ENCODE peak calls at places on chromosome 7, in nine cellular contexts. M is activated naive CD4-positive, alpha-beta T cell; V is NCI-H1436 treated with DMSO at 0.1 percent for 48 hours; P is stimulated activated naive CD4-positive, alpha-beta T cell treated with Interleukin-2 at 50 U/mL for 16 hours; H is non-pigmented ciliary epithelial cell; D is NCI-H748 treated with DMSO at 0.1 percent for 48 hours; R is A549; T is Kasumi-1; O is H9. A is an unnamed sample.

GRCh38 chr7:131103997-131104396 is 223.7 kb upstream of the MKLN1 start:
- DNase-seq in O (no peak), T (no peak), M (no peak), P (no peak), H (no peak), V (no peak), D (no peak), R (no peak), A (no peak)

GRCh38 chr7:121994625-121995410 is 121.9 kb downstream of the PTPRZ1 start:
- DNase-seq in T (peak), H (peak), P (peak), O (peak), V (peak), M (no peak), D (peak), R (peak), A (peak)

GRCh38 chr7:128879939-128880746 is 17.5 kb downstream of the ATP6V1F start:
- DNase-seq in M (no peak), V (no peak), R (peak), P (no peak), D (peak), O (peak), T (peak), H (no peak), A (peak)

GRCh38 chr7:96178581-96178980 is 143.3 kb downstream of the SLC25A13 start:
- DNase-seq in T (no peak), M (no peak), V (no peak), H (no peak), D (no peak), O (no peak), P (no peak), R (no peak), A (no peak)

GRCh38 chr7:138077809-138078208 is 1.6 kb downstream of the AKR1D1 start:
- DNase-seq in P (no peak), M (no peak), H (no peak), R (no peak), T (no peak), O (no peak), D (no peak), V (no peak), A (no peak)

GRCh38 chr7:30164567-30164966 is 29.8 kb downstream of the MTURN start:
- DNase-seq in R (peak), O (no peak), H (no peak), V (peak), T (peak), D (peak), M (no peak), P (no peak), A (peak)

GRCh38 chr7:74365320-74366022 is 76.3 kb downstream of the CLIP2 start:
- DNase-seq in P (no peak), T (peak), D (peak), H (no peak), O (peak), M (no peak), V (no peak), R (peak), A (peak)

GRCh38 chr7:102927303-102927933 is 14.6 kb downstream of the LRRC17 start:
- DNase-seq in D (no peak), M (no peak), H (no peak), R (no peak), V (no peak), O (no peak), T (no peak), P (no peak), A (no peak)

GRCh38 chr7:26696978-26697377 is 167.4 kb downstream of the SKAP2 start:
- DNase-seq in T (no peak), D (no peak), H (no peak), V (no peak), M (no peak), P (no peak), R (no peak), O (no peak), A (no peak)

GRCh38 chr7:13915891-13916290 is 73.6 kb downstream of the ETV1 start:
- DNase-seq in T (no peak), H (no peak), M (no peak), P (no peak), V (no peak), D (no peak), R (no peak), O (no peak), A (no peak)

GRCh38 chr7:65475734-65476319 is 102.2 kb downstream of the ZNF92 start:
- DNase-seq in M (no peak), H (no peak), D (no peak), O (no peak), R (no peak), T (no peak), P (no peak), V (no peak), A (peak)

GRCh38 chr7:151693140-151693539 is 173.4 kb upstream of the RHEB start:
- DNase-seq in M (no peak), R (no peak), H (no peak), T (no peak), D (no peak), V (no peak), O (no peak), P (no peak), A (no peak)

GRCh38 chr7:68770649-68771048 is 827.6 kb upstream of the AUTS2 start:
- DNase-seq in P (no peak), R (no peak), D (peak), O (no peak), M (no peak), V (no peak), H (no peak), T (no peak), A (no peak)

GRCh38 chr7:107446531-107446930 is 23.3 kb upstream of the GPR22 start:
- DNase-seq in D (no peak), O (no peak), P (no peak), R (no peak), M (no peak), T (no peak), H (peak), V (no peak), A (no peak)

GRCh38 chr7:105304040-105304895 is 84.5 kb downstream of the SRPK2 start:
- DNase-seq in V (no peak), P (peak), T (no peak), D (no peak), H (peak), M (no peak), O (no peak), R (peak), A (no peak)

GRCh38 chr7:29350351-29350750 is 155.8 kb downstream of the CHN2 start:
- DNase-seq in P (no peak), T (no peak), R (no peak), V (no peak), H (no peak), D (peak), M (no peak), O (no peak), A (no peak)

GRCh38 chr7:132465516-132465915 is 110.8 kb downstream of the PLXNA4 start:
- DNase-seq in T (no peak), V (no peak), D (no peak), P (no peak), H (no peak), M (no peak), O (no peak), R (no peak), A (peak)

GRCh38 chr7:76317782-76318487 is 15.5 kb downstream of the HSPB1 start:
- DNase-seq in V (peak), T (peak), P (peak), O (peak), M (peak), R (peak), H (no peak), D (peak), A (peak)

GRCh38 chr7:149625339-149625946 is 127.8 kb upstream of the ZNF746 start:
- DNase-seq in V (no peak), P (peak), D (peak), R (peak), O (peak), M (peak), H (no peak), T (peak), A (peak)

GRCh38 chr7:5597772-5598171 is 174.1 kb upstream of the TNRC18 start:
- DNase-seq in T (no peak), M (no peak), O (no peak), H (no peak), D (no peak), P (no peak), R (no peak), V (no peak), A (no peak)

GRCh38 chr7:116511552-116512523 is 12.3 kb downstream of the CAV2 start:
- DNase-seq in P (no peak), D (peak), T (peak), R (peak), O (no peak), H (no peak), V (no peak), M (no peak), A (peak)

GRCh38 chr7:137904826-137905225 is 58.1 kb upstream of the DGKI start:
- DNase-seq in P (no peak), M (no peak), H (no peak), D (no peak), R (no peak), T (peak), V (no peak), O (no peak), A (no peak)

GRCh38 chr7:66837007-66837406 is 84.0 kb upstream of the TMEM248 start:
- DNase-seq in R (peak), H (no peak), V (no peak), M (no peak), P (no peak), T (peak), O (peak), D (no peak), A (peak)

GRCh38 chr7:36308031-36308430 is 81.6 kb upstream of the ANLN start:
- DNase-seq in P (no peak), M (no peak), H (no peak), R (no peak), O (no peak), D (no peak), V (no peak), T (no peak), A (no peak)

GRCh38 chr7:13911920-13912319 is 77.5 kb downstream of the ETV1 start:
- DNase-seq in P (no peak), O (no peak), H (no peak), V (no peak), T (no peak), R (no peak), D (no peak), M (no peak), A (peak)

GRCh38 chr7:150340024-150340749 is 1.2 kb downstream of the RARRES2 start:
- DNase-seq in P (no peak), T (no peak), R (no peak), D (no peak), V (no peak), M (no peak), H (no peak), O (no peak), A (no peak)

GRCh38 chr7:136336932-136337331 is 359.8 kb upstream of the MTPN start:
- DNase-seq in D (no peak), P (no peak), O (no peak), T (no peak), V (no peak), M (no peak), R (no peak), H (no peak), A (no peak)

GRCh38 chr7:32609463-32609862 is 114.2 kb downstream of the AVL9 start:
- DNase-seq in P (no peak), V (no peak), O (no peak), D (no peak), R (no peak), H (no peak), T (no peak), M (no peak), A (no peak)

GRCh38 chr7:84548366-84549085 is 353.9 kb upstream of the SEMA3A start:
- DNase-seq in H (peak), D (no peak), P (no peak), V (no peak), M (no peak), O (no peak), R (no peak), T (no peak), A (no peak)

GRCh38 chr7:16867328-16867727 is 14.5 kb downstream of the AGR3 start:
- DNase-seq in M (no peak), O (no peak), V (no peak), R (no peak), P (no peak), T (no peak), H (no peak), D (no peak), A (no peak)

GRCh38 chr7:26052721-26053120 is 99.3 kb upstream of the NFE2L3 start:
- DNase-seq in V (no peak), O (no peak), D (no peak), M (no peak), H (no peak), T (no peak), R (peak), P (no peak), A (no peak)

GRCh38 chr7:38169862-38170261 is 8.2 kb upstream of the STARD3NL start:
- DNase-seq in R (peak), T (peak), V (no peak), M (no peak), H (peak), O (no peak), D (no peak), P (no peak), A (peak)

GRCh38 chr7:157279973-157280841 is 56.6 kb upstream of the DNAJB6 start:
- DNase-seq in V (no peak), H (no peak), O (no peak), T (no peak), R (no peak), D (no peak), M (no peak), P (no peak), A (no peak)

GRCh38 chr7:148723846-148724245 is 25.1 kb downstream of the CUL1 start:
- DNase-seq in H (no peak), O (no peak), M (no peak), D (no peak), R (no peak), V (no peak), T (no peak), P (no peak), A (no peak)

GRCh38 chr7:40815512-40815911 is 680.7 kb downstream of the SUGCT start:
- DNase-seq in H (no peak), P (no peak), M (no peak), R (no peak), V (no peak), D (no peak), T (no peak), O (no peak), A (no peak)

GRCh38 chr7:26937956-26938623 is 73.7 kb upstream of the SKAP2 start:
- DNase-seq in R (peak), V (no peak), D (no peak), H (no peak), P (no peak), O (no peak), T (no peak), M (no peak), A (no peak)

GRCh38 chr7:124922200-124922599 is 7.4 kb downstream of the POT1 start:
- DNase-seq in P (no peak), M (no peak), V (no peak), H (no peak), T (no peak), R (no peak), D (no peak), O (no peak), A (peak)

GRCh38 chr7:13159467-13160184 is 472.2 kb downstream of the ARL4A start:
- DNase-seq in H (no peak), T (no peak), V (no peak), O (no peak), D (no peak), M (no peak), R (no peak), P (no peak), A (no peak)